ENCODE peak calls at places on chromosomes 2 and 18, in four cellular contexts. U is AG20443, F is HCT116, K is MV-4-11. G is an unnamed sample.

GRCh38 chr2:217787160-217787877 is 215.5 kb downstream of the TNS1 start:
- DNase-seq in U (no peak), F (no peak), K (no peak), G (no peak)

GRCh38 chr2:233449071-233449901 is 95.0 kb downstream of the DGKD start:
- DNase-seq in U (peak), F (no peak), K (no peak), G (peak)

GRCh38 chr18:79123948-79124347 is 54.8 kb downstream of the ATP9B start:
- DNase-seq in U (no peak), F (no peak), K (peak), G (no peak)

GRCh38 chr2:214593723-214594122 is 182.9 kb downstream of the VWC2L start:
- DNase-seq in U (no peak), F (peak), K (no peak), G (peak)

GRCh38 chr2:8303322-8303832 is 378.5 kb upstream of the ID2 start:
- DNase-seq in U (no peak), F (no peak), K (peak), G (no peak)

GRCh38 chr2:218711550-218711929 is 905 bp downstream of the TTLL4 start:
- DNase-seq in U (peak), F (no peak), K (no peak), G (no peak)

GRCh38 chr2:105876191-105876590 is 131.5 kb downstream of the NCK2 start:
- DNase-seq in U (no peak), F (no peak), K (no peak), G (no peak)

GRCh38 chr2:126665483-126665882 is 9.5 kb downstream of the GYPC start:
- DNase-seq in U (no peak), F (no peak), K (no peak), G (no peak)

GRCh38 chr2:178005756-178006155 is 66.8 kb downstream of the PDE11A start:
- DNase-seq in U (peak), F (no peak), K (no peak), G (no peak)

GRCh38 chr18:59067873-59068272 is 71.8 kb upstream of the SEC11C start:
- DNase-seq in U (no peak), F (no peak), K (no peak), G (no peak)

GRCh38 chr2:32743480-32744236 is 115.8 kb downstream of the TTC27 start:
- DNase-seq in U (no peak), F (no peak), K (no peak), G (no peak)

GRCh38 chr2:170714156-170715061 is 728 bp upstream of the SP5 start:
- DNase-seq in U (peak), F (no peak), K (no peak), G (peak)

GRCh38 chr2:45637440-45637839 is 14.0 kb upstream of the PRKCE start:
- DNase-seq in U (peak), F (no peak), K (peak), G (no peak)

GRCh38 chr2:229257980-229258379 is 13.1 kb downstream of the PID1 start:
- DNase-seq in U (no peak), F (no peak), K (peak), G (no peak)

GRCh38 chr18:54279477-54280205 is 10.3 kb downstream of the POLI start:
- DNase-seq in U (no peak), F (no peak), K (no peak), G (no peak)

GRCh38 chr18:13232060-13232917 is 13.7 kb downstream of the LDLRAD4 start:
- DNase-seq in U (no peak), F (no peak), K (no peak), G (no peak)

GRCh38 chr2:157899125-157899839 is 23.2 kb upstream of the ACVR1 start:
- DNase-seq in U (no peak), F (no peak), K (no peak), G (no peak)

GRCh38 chr18:22102948-22103663 is 66.3 kb upstream of the GATA6 start:
- DNase-seq in U (no peak), F (no peak), K (peak), G (no peak)

G was measured in PC-9.